ENCODE peak calls at places on chromosome 22, in ten cellular contexts. One of them, this sample, is unnamed.
A peak's percentile ranks its signal among the peaks of the same experiment; 100 is the strongest.

GRCh38 chr22:39518996-39519680 is 1.2 kb upstream of the ATF4 start:
- DNase-seq in IMR-90: peak; percentile 48
- DNase-seq in AG10803: no peak
- DNase-seq in OCI-M1: no peak
- DNase-seq in HT-29: peak; percentile 46
- DNase-seq in hypothalamus: no peak
- DNase-seq in A673: peak; percentile 62
- DNase-seq in GM12865: peak; percentile 52
- DNase-seq in EL: no peak
- DNase-seq in HL-60: peak; percentile 57
- DNase-seq in this sample: peak; percentile 79

GRCh38 chr22:23065069-23065451 is 5.3 kb upstream of the GNAZ start:
- DNase-seq in OCI-M1: no peak
- DNase-seq in HL-60: no peak
- DNase-seq in GM12865: no peak
- DNase-seq in hypothalamus: no peak
- DNase-seq in HT-29: no peak
- DNase-seq in IMR-90: no peak
- DNase-seq in A673: no peak
- DNase-seq in EL: no peak
- DNase-seq in AG10803: no peak
- DNase-seq in this sample: peak; percentile 91

GRCh38 chr22:27262371-27262770 is 539.2 kb downstream of the MN1 start:
- DNase-seq in HT-29: no peak
- DNase-seq in AG10803: no peak
- DNase-seq in IMR-90: no peak
- DNase-seq in hypothalamus: no peak
- DNase-seq in EL: no peak
- DNase-seq in GM12865: no peak
- DNase-seq in A673: no peak
- DNase-seq in OCI-M1: no peak
- DNase-seq in HL-60: no peak
- DNase-seq in this sample: no peak

GRCh38 chr22:29093501-29093921 is 20.7 kb downstream of the KREMEN1 start:
- DNase-seq in HL-60: no peak
- DNase-seq in AG10803: peak; percentile 91
- DNase-seq in HT-29: no peak
- DNase-seq in GM12865: no peak
- DNase-seq in OCI-M1: no peak
- DNase-seq in EL: peak; percentile 76
- DNase-seq in IMR-90: peak; percentile 70
- DNase-seq in hypothalamus: no peak
- DNase-seq in A673: no peak
- DNase-seq in this sample: no peak

GRCh38 chr22:27480487-27480886 is 321.1 kb downstream of the MN1 start:
- DNase-seq in HT-29: no peak
- DNase-seq in AG10803: no peak
- DNase-seq in HL-60: no peak
- DNase-seq in OCI-M1: no peak
- DNase-seq in EL: no peak
- DNase-seq in hypothalamus: no peak
- DNase-seq in GM12865: no peak
- DNase-seq in IMR-90: no peak
- DNase-seq in A673: no peak
- DNase-seq in this sample: peak; percentile 73

GRCh38 chr22:22235564-22235963 is 9.0 kb upstream of the VPREB1 start:
- DNase-seq in AG10803: no peak
- DNase-seq in hypothalamus: no peak
- DNase-seq in A673: peak; percentile 18
- DNase-seq in OCI-M1: peak; percentile 48
- DNase-seq in HL-60: peak; percentile 30
- DNase-seq in IMR-90: no peak
- DNase-seq in HT-29: no peak
- DNase-seq in EL: no peak
- DNase-seq in GM12865: peak; percentile 76
- DNase-seq in this sample: peak; percentile 27

GRCh38 chr22:49568751-49569285 is 258.9 kb downstream of the BRD1 start:
- DNase-seq in HL-60: no peak
- DNase-seq in hypothalamus: no peak
- DNase-seq in A673: no peak
- DNase-seq in AG10803: no peak
- DNase-seq in IMR-90: no peak
- DNase-seq in HT-29: no peak
- DNase-seq in OCI-M1: no peak
- DNase-seq in EL: no peak
- DNase-seq in GM12865: no peak
- DNase-seq in this sample: no peak

GRCh38 chr22:33544707-33545106 is 375.6 kb downstream of the LARGE1 start:
- DNase-seq in HT-29: no peak
- DNase-seq in HL-60: no peak
- DNase-seq in hypothalamus: no peak
- DNase-seq in AG10803: peak; percentile 45
- DNase-seq in EL: no peak
- DNase-seq in OCI-M1: no peak
- DNase-seq in GM12865: peak; percentile 14
- DNase-seq in IMR-90: peak; percentile 72
- DNase-seq in A673: no peak
- DNase-seq in this sample: no peak

GRCh38 chr22:47062126-47062525 is 299.7 kb downstream of the TBC1D22A start:
- DNase-seq in HT-29: no peak
- DNase-seq in A673: no peak
- DNase-seq in hypothalamus: no peak
- DNase-seq in AG10803: no peak
- DNase-seq in IMR-90: no peak
- DNase-seq in EL: no peak
- DNase-seq in HL-60: no peak
- DNase-seq in OCI-M1: no peak
- DNase-seq in GM12865: no peak
- DNase-seq in this sample: no peak

GRCh38 chr22:42444060-42444904 is 12.1 kb upstream of the NFAM1 start:
- DNase-seq in EL: peak; percentile 88
- DNase-seq in hypothalamus: peak; percentile 33
- DNase-seq in GM12865: peak; percentile 92
- DNase-seq in AG10803: peak; percentile 91
- DNase-seq in IMR-90: peak; percentile 87
- DNase-seq in HT-29: peak; percentile 69
- DNase-seq in OCI-M1: peak; percentile 93
- DNase-seq in HL-60: peak; percentile 89
- DNase-seq in A673: peak; percentile 94
- DNase-seq in this sample: peak; percentile 93

GRCh38 chr22:47587861-47588582 is 825.6 kb downstream of the TBC1D22A start:
- DNase-seq in AG10803: no peak
- DNase-seq in HT-29: no peak
- DNase-seq in A673: no peak
- DNase-seq in GM12865: no peak
- DNase-seq in EL: no peak
- DNase-seq in OCI-M1: no peak
- DNase-seq in IMR-90: no peak
- DNase-seq in HL-60: no peak
- DNase-seq in hypothalamus: no peak
- DNase-seq in this sample: no peak

GRCh38 chr22:31044262-31044861 is 36.8 kb upstream of the SMTN start:
- DNase-seq in GM12865: no peak
- DNase-seq in HT-29: no peak
- DNase-seq in HL-60: no peak
- DNase-seq in A673: no peak
- DNase-seq in IMR-90: peak; percentile 74
- DNase-seq in EL: no peak
- DNase-seq in OCI-M1: no peak
- DNase-seq in hypothalamus: no peak
- DNase-seq in AG10803: peak; percentile 47
- DNase-seq in this sample: peak; percentile 37

GRCh38 chr22:37556750-37557149 is 3.5 kb upstream of the CDC42EP1 start:
- DNase-seq in GM12865: no peak
- DNase-seq in OCI-M1: no peak
- DNase-seq in AG10803: no peak
- DNase-seq in IMR-90: no peak
- DNase-seq in A673: no peak
- DNase-seq in hypothalamus: no peak
- DNase-seq in HL-60: peak; percentile 11
- DNase-seq in HT-29: no peak
- DNase-seq in EL: no peak
- DNase-seq in this sample: peak; percentile 41

GRCh38 chr22:24834845-24835570 is 29.0 kb downstream of the SGSM1 start:
- DNase-seq in GM12865: peak; percentile 4
- DNase-seq in HL-60: peak; percentile 11
- DNase-seq in IMR-90: peak; percentile 11
- DNase-seq in AG10803: no peak
- DNase-seq in OCI-M1: peak; percentile 29
- DNase-seq in EL: peak; percentile 23
- DNase-seq in HT-29: peak; percentile 17
- DNase-seq in hypothalamus: no peak
- DNase-seq in A673: peak; percentile 45
- DNase-seq in this sample: peak; percentile 88

This sample was measured in NCI-H69.